ENCODE peak calls at places on chromosomes 16 and 17, in ten cellular contexts. V, P, K, R, M, C, W, U, H and S are unnamed samples.

GRCh38 chr17:36148559-36149295 is 27.7 kb downstream of the TBC1D3B start:
- DNase-seq in V (peak), P (peak), K (peak), R (peak), M (peak), C (peak), W (peak), U (peak), H (peak), S (peak)

GRCh38 chr16:27894441-27894840 is 169.1 kb downstream of the GSG1L start:
- DNase-seq in V (no peak), P (no peak), K (no peak), R (no peak), M (no peak), C (no peak), W (no peak), U (no peak), H (no peak), S (no peak)

GRCh38 chr17:47742319-47743181 is 9.5 kb downstream of the TBX21 start:
- DNase-seq in V (no peak), P (no peak), K (no peak), R (no peak), M (no peak), C (no peak), W (no peak), U (peak), H (no peak), S (no peak)

GRCh38 chr17:15091825-15092224 is 173.3 kb downstream of the PMP22 start:
- DNase-seq in V (no peak), P (peak), K (no peak), R (no peak), M (no peak), C (no peak), W (no peak), U (no peak), H (no peak), S (no peak)

GRCh38 chr17:38967290-38967738 is at the start of gene FBXO47:
- DNase-seq in V (peak), P (peak), K (peak), R (peak), M (peak), C (peak), W (peak), U (peak), H (peak), S (peak)

GRCh38 chr16:85211247-85211910 is 99.1 kb upstream of the CIBAR2 start:
- DNase-seq in V (no peak), P (no peak), K (no peak), R (no peak), M (no peak), C (no peak), W (peak), U (no peak), H (no peak), S (no peak)

GRCh38 chr17:78722101-78722761 is 59.8 kb downstream of the CYTH1 start:
- DNase-seq in V (no peak), P (no peak), K (no peak), R (no peak), M (peak), C (no peak), W (no peak), U (no peak), H (no peak), S (no peak)

GRCh38 chr16:1559446-1559975 is 26.0 kb downstream of the TMEM204 start:
- DNase-seq in V (no peak), P (no peak), K (no peak), R (no peak), M (no peak), C (no peak), W (no peak), U (no peak), H (no peak), S (no peak)

GRCh38 chr16:69005641-69006355 is 99.7 kb upstream of the HAS3 start:
- DNase-seq in V (no peak), P (no peak), K (no peak), R (no peak), M (no peak), C (peak), W (no peak), U (no peak), H (no peak), S (no peak)

GRCh38 chr17:58331815-58332719 is 3.5 kb upstream of the TSPOAP1 start:
- DNase-seq in V (no peak), P (peak), K (peak), R (peak), M (peak), C (no peak), W (peak), U (peak), H (peak), S (peak)

GRCh38 chr17:29004081-29004692 is 1.6 kb downstream of the SEZ6 start:
- DNase-seq in V (peak), P (peak), K (no peak), R (no peak), M (no peak), C (no peak), W (peak), U (no peak), H (no peak), S (no peak)

GRCh38 chr17:17809527-17810373 is 27.0 kb downstream of the SREBF1 start:
- DNase-seq in V (no peak), P (peak), K (peak), R (no peak), M (no peak), C (no peak), W (no peak), U (no peak), H (peak), S (no peak)

GRCh38 chr17:55660171-55660886 is 62.3 kb downstream of the TMEM100 start:
- DNase-seq in V (no peak), P (no peak), K (peak), R (no peak), M (no peak), C (no peak), W (no peak), U (no peak), H (no peak), S (no peak)

GRCh38 chr17:70405492-70406220 is 236.3 kb downstream of the KCNJ2 start:
- DNase-seq in V (peak), P (no peak), K (no peak), R (no peak), M (no peak), C (no peak), W (no peak), U (peak), H (no peak), S (no peak)

GRCh38 chr17:38885728-38886642 is 16.1 kb downstream of the LASP1 start:
- DNase-seq in V (peak), P (no peak), K (peak), R (no peak), M (no peak), C (no peak), W (no peak), U (no peak), H (no peak), S (no peak)

GRCh38 chr17:57260325-57261083 is 4.2 kb downstream of the MSI2 start:
- DNase-seq in V (no peak), P (no peak), K (no peak), R (no peak), M (no peak), C (no peak), W (no peak), U (no peak), H (no peak), S (no peak)

GRCh38 chr17:31842416-31843381 is 16.3 kb downstream of the COPRS start:
- DNase-seq in V (peak), P (peak), K (peak), R (peak), M (peak), C (no peak), W (peak), U (peak), H (peak), S (peak)

GRCh38 chr17:69417545-69418483 is 3.3 kb downstream of the MAP2K6 start:
- DNase-seq in V (no peak), P (no peak), K (no peak), R (no peak), M (no peak), C (no peak), W (no peak), U (no peak), H (no peak), S (no peak)

GRCh38 chr16:2964416-2965223 is 545 bp downstream of the KREMEN2 start:
- DNase-seq in V (no peak), P (peak), K (no peak), R (peak), M (peak), C (no peak), W (peak), U (peak), H (no peak), S (peak)

GRCh38 chr17:6654816-6655731 is 3.5 kb downstream of the C17orf100 start:
- DNase-seq in V (no peak), P (no peak), K (no peak), R (peak), M (peak), C (no peak), W (no peak), U (no peak), H (no peak), S (no peak)

GRCh38 chr17:31492880-31493655 is 101.6 kb downstream of the RAB11FIP4 start:
- DNase-seq in V (no peak), P (peak), K (no peak), R (peak), M (peak), C (no peak), W (peak), U (peak), H (no peak), S (no peak)

GRCh38 chr17:7846765-7847661 is 7.9 kb upstream of the TMEM88 start:
- DNase-seq in V (no peak), P (no peak), K (peak), R (no peak), M (no peak), C (no peak), W (no peak), U (no peak), H (no peak), S (peak)

GRCh38 chr16:82651921-82652601 is 25.3 kb downstream of the CDH13 start:
- DNase-seq in V (no peak), P (no peak), K (no peak), R (no peak), M (peak), C (no peak), W (no peak), U (no peak), H (no peak), S (no peak)

GRCh38 chr17:77377836-77378235 is 237.1 kb downstream of the SEC14L1 start:
- DNase-seq in V (no peak), P (no peak), K (no peak), R (no peak), M (no peak), C (no peak), W (no peak), U (no peak), H (no peak), S (no peak)

GRCh38 chr17:38449364-38449763 is 21.1 kb downstream of the ARHGAP23 start:
- DNase-seq in V (no peak), P (no peak), K (no peak), R (no peak), M (no peak), C (no peak), W (no peak), U (no peak), H (no peak), S (no peak)

GRCh38 chr16:67333315-67333714 is 6.7 kb downstream of the LRRC36 start:
- DNase-seq in V (no peak), P (no peak), K (no peak), R (no peak), M (no peak), C (peak), W (no peak), U (no peak), H (no peak), S (no peak)

GRCh38 chr16:66954097-66954659 is 6.9 kb upstream of the CES3 start:
- DNase-seq in V (peak), P (peak), K (peak), R (peak), M (peak), C (no peak), W (peak), U (peak), H (peak), S (peak)

GRCh38 chr17:15914400-15915165 is 30.3 kb upstream of the ADORA2B start:
- DNase-seq in V (peak), P (no peak), K (no peak), R (peak), M (no peak), C (peak), W (no peak), U (no peak), H (no peak), S (no peak)

GRCh38 chr16:69927056-69927757 is 23.9 kb upstream of the CLEC18A start:
- DNase-seq in V (peak), P (peak), K (peak), R (no peak), M (no peak), C (no peak), W (peak), U (no peak), H (peak), S (no peak)

GRCh38 chr16:49833796-49834195 is 22.1 kb downstream of the ZNF423 start:
- DNase-seq in V (no peak), P (no peak), K (peak), R (no peak), M (no peak), C (no peak), W (no peak), U (no peak), H (no peak), S (no peak)

GRCh38 chr17:69638516-69638915 is 224.0 kb downstream of the MAP2K6 start:
- DNase-seq in V (peak), P (no peak), K (no peak), R (no peak), M (no peak), C (no peak), W (no peak), U (no peak), H (no peak), S (no peak)

GRCh38 chr16:89658221-89658879 is 714 bp downstream of the SPATA33 start:
- DNase-seq in V (no peak), P (no peak), K (no peak), R (peak), M (no peak), C (no peak), W (no peak), U (peak), H (no peak), S (no peak)

GRCh38 chr16:89449726-89450335 is 40.5 kb downstream of the ANKRD11 start:
- DNase-seq in V (peak), P (no peak), K (no peak), R (no peak), M (no peak), C (no peak), W (no peak), U (no peak), H (no peak), S (no peak)

GRCh38 chr17:73646409-73647305 is 2.4 kb upstream of the SDK2 start:
- DNase-seq in V (no peak), P (no peak), K (no peak), R (peak), M (no peak), C (no peak), W (no peak), U (peak), H (no peak), S (peak)

GRCh38 chr17:74773871-74774286 is 2.3 kb downstream of the NAT9 start:
- DNase-seq in V (peak), P (no peak), K (no peak), R (no peak), M (no peak), C (no peak), W (no peak), U (no peak), H (no peak), S (no peak)

GRCh38 chr16:10902999-10903398 is 26.0 kb downstream of the CIITA start:
- DNase-seq in V (no peak), P (no peak), K (no peak), R (no peak), M (no peak), C (no peak), W (no peak), U (no peak), H (no peak), S (no peak)

GRCh38 chr16:83779881-83780280 is 27.9 kb upstream of the HSBP1 start:
- DNase-seq in V (peak), P (no peak), K (no peak), R (no peak), M (no peak), C (no peak), W (no peak), U (no peak), H (no peak), S (no peak)

GRCh38 chr17:67365762-67366192 is 600 bp downstream of the PSMD12 start:
- DNase-seq in V (peak), P (no peak), K (no peak), R (no peak), M (no peak), C (no peak), W (no peak), U (no peak), H (no peak), S (no peak)

GRCh38 chr17:49191407-49191916 is 18.9 kb downstream of the GNGT2 start:
- DNase-seq in V (no peak), P (no peak), K (no peak), R (no peak), M (no peak), C (no peak), W (no peak), U (no peak), H (no peak), S (no peak)

DNA sequence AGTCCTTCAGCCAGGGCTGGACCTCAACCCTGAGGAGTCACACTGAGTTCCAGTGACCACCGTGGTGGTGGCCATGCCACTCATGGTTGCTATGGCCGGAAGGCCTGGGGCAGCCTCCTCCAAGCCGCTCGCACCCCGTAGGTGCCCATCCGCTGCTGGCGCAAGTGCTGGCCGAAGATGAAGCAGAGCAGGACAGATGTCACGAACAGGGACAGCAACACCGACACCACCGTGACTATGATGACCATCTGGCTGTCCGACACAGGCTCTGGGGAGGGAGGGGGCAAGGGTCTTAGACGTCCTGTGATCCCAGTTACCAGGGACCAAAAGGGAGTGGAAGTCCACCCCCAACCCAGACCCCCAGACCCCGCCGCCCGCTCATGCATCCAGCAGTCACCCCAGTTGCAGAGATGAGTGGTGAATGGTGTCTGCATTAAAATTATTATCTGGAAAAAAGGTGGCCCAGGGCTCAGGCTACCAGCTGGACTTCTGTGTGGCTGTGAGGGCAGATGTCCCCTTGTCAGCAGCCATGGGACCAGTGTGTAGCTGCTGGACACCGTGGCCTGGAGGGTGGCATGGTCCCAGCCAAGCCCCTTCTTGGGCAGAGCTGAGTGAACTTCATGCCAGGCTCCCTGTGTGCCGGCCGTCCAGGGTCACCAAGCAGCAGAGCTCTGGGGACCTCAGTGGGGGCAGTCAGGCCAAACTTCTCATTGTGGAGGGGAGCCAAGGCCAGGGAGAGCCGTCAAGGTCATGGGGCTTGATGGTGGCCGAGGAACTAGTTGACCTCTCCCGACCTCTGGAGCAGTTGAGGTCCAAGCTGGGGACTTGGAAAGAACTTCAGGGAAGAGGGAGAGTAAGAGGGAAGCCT is 4.7 kb downstream of the PRR29 start:
- DNase-seq in V (no peak), P (peak), K (no peak), R (no peak), M (no peak), C (no peak), W (no peak), U (no peak), H (no peak), S (no peak)
- TF ChIP-seq POLR2A in V (no peak), P (no peak), K (no peak), R (no peak), M (no peak), C (no peak), W (no peak), U (no peak), H (no peak), S (no peak)

DNA sequence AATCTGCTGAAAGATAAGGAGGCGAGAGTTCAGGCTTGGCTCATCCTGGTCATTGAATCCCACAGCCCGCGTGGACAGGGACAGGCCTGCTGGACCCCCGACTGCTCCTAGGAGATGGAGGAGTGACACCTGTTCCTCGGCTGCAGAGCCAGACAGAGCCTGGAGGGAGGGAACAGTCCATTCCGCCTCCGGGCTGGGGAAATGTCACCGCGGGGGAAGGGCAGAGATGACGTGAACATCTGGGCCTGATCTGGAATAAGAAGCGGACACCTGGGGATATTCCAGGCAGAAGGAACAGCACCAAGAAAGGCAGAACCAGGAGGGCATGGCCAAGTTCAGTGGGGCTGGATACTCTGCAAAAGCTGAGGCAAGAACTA is 1.5 kb downstream of the ZNF747 start:
- DNase-seq in V (no peak), P (no peak), K (no peak), R (peak), M (no peak), C (no peak), W (no peak), U (no peak), H (no peak), S (no peak)
- H3K4me3 ChIP-seq in V (no peak), P (no peak), K (no peak), R (peak), M (peak), C (peak), W (no peak), U (no peak), H (no peak), S (no peak)

GRCh38 chr17:42288078-42288984 is at the start of gene STAT5A:
- DNase-seq in V (peak), P (peak), K (peak), R (peak), M (peak), C (peak), W (peak), U (peak), H (peak), S (peak)

GRCh38 chr17:42285346-42286050 is 2.8 kb upstream of the STAT5A start:
- DNase-seq in V (no peak), P (no peak), K (peak), R (peak), M (no peak), C (peak), W (no peak), U (no peak), H (no peak), S (peak)

GRCh38 chr17:42286411-42287295 is 1.6 kb upstream of the STAT5A start:
- DNase-seq in V (no peak), P (peak), K (peak), R (peak), M (peak), C (peak), W (no peak), U (peak), H (no peak), S (peak)

GRCh38 chr17:42288985-42289862 is 926 bp downstream of the STAT5A start:
- DNase-seq in V (no peak), P (peak), K (peak), R (peak), M (peak), C (no peak), W (peak), U (peak), H (peak), S (peak)

DNA sequence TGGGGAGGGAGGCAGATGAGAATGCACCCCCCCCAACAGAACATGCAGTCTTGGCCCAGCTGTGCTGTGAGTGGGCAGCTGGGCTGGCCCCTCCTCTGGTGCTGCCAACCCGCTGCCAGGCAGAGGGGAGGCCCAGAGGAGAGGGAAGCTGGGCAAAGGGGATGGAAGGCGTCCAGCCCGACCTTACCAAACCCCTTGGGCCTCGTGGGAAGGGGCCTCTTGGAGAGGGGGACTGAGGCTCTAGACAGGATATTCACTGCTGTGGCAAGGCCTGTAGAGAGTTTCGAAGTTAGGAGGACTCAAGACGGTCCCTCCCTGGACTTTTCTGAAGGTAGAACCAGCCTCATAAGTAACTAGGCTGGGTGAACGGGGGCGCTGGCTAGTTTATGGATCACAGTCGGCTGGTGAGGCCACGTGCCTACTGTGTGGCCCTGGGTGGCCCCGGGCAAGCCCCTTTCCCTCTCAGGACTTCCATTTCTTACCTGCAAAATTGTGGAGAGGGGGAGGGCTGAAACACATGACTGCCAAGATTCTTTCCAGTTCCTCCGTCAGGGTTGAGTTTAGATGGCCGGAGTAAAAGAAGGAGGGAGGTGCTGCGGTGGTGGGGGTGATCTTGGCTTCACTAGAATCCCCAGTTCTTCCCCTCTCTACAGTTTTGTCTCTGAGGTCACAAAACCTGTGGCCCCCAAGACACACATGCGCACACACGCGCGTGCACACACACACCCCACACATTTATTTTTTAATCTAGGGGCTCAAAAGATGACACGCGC is 807 bp upstream of the STAT5A start:
- DNase-seq in V (no peak), P (peak), K (peak), R (peak), M (peak), C (peak), W (peak), U (peak), H (no peak), S (no peak)
- TF ChIP-seq POLR2A in V (no peak), P (no peak), K (peak), R (no peak), M (peak), C (no peak), W (peak), U (no peak), H (peak), S (no peak)

GRCh38 chr16:397135-397661 is at the start of gene NME4:
- DNase-seq in V (no peak), P (peak), K (no peak), R (no peak), M (peak), C (no peak), W (no peak), U (peak), H (no peak), S (no peak)
- H3K4me3 ChIP-seq in V (peak), P (peak), K (peak), R (peak), M (peak), C (peak), W (peak), U (peak), H (peak), S (peak)